ENCODE peak calls at places on chromosome 21, in six cellular contexts. One of them, this sample, is unnamed.

GRCh38 chr21:21367583-21367982 is 369.4 kb downstream of the NCAM2 start:
- DNase-seq in cardiac fibroblast: no peak
- DNase-seq in foreskin fibroblast: no peak
- DNase-seq in WERI-Rb-1: no peak
- DNase-seq in IMR-90: no peak
- DNase-seq in AG10803: no peak
- DNase-seq in this sample: no peak

GRCh38 chr21:45392206-45392971 is 12.6 kb upstream of the COL18A1 start:
- DNase-seq in cardiac fibroblast: no peak
- DNase-seq in foreskin fibroblast: no peak
- DNase-seq in WERI-Rb-1: no peak
- DNase-seq in IMR-90: no peak
- DNase-seq in AG10803: no peak
- DNase-seq in this sample: no peak

GRCh38 chr21:27799861-27800260 is 833.0 kb upstream of the ADAMTS5 start:
- DNase-seq in cardiac fibroblast: no peak
- DNase-seq in foreskin fibroblast: no peak
- DNase-seq in WERI-Rb-1: no peak
- DNase-seq in IMR-90: no peak
- DNase-seq in AG10803: peak
- DNase-seq in this sample: no peak

GRCh38 chr21:30248844-30249243 is 32.9 kb upstream of the CLDN8 start:
- DNase-seq in cardiac fibroblast: no peak
- DNase-seq in foreskin fibroblast: no peak
- DNase-seq in WERI-Rb-1: no peak
- DNase-seq in IMR-90: no peak
- DNase-seq in AG10803: no peak
- DNase-seq in this sample: no peak

GRCh38 chr21:27582946-27583270 is 616.0 kb upstream of the ADAMTS5 start:
- DNase-seq in cardiac fibroblast: no peak
- DNase-seq in foreskin fibroblast: no peak
- DNase-seq in WERI-Rb-1: no peak
- DNase-seq in IMR-90: no peak
- DNase-seq in AG10803: peak
- DNase-seq in this sample: no peak

GRCh38 chr21:45364464-45365185 is 40.3 kb upstream of the COL18A1 start:
- DNase-seq in cardiac fibroblast: peak
- DNase-seq in foreskin fibroblast: peak
- DNase-seq in WERI-Rb-1: no peak
- DNase-seq in IMR-90: peak
- DNase-seq in AG10803: peak
- DNase-seq in this sample: no peak

GRCh38 chr21:46092026-46092764 is 5.7 kb upstream of the COL6A2 start:
- DNase-seq in cardiac fibroblast: peak
- DNase-seq in foreskin fibroblast: peak
- DNase-seq in WERI-Rb-1: no peak
- DNase-seq in IMR-90: peak
- DNase-seq in AG10803: peak
- DNase-seq in this sample: no peak

GRCh38 chr21:28247454-28248020 is 745.1 kb downstream of the LTN1 start:
- DNase-seq in cardiac fibroblast: no peak
- DNase-seq in foreskin fibroblast: no peak
- DNase-seq in WERI-Rb-1: no peak
- DNase-seq in IMR-90: no peak
- DNase-seq in AG10803: no peak
- DNase-seq in this sample: no peak

GRCh38 chr21:46509760-46510159 is 51.1 kb downstream of the DIP2A start:
- DNase-seq in cardiac fibroblast: no peak
- DNase-seq in foreskin fibroblast: peak
- DNase-seq in WERI-Rb-1: peak
- DNase-seq in IMR-90: peak
- DNase-seq in AG10803: peak
- DNase-seq in this sample: no peak

GRCh38 chr21:15976807-15977206 is 247.0 kb downstream of the USP25 start:
- DNase-seq in cardiac fibroblast: peak
- DNase-seq in foreskin fibroblast: peak
- DNase-seq in WERI-Rb-1: peak
- DNase-seq in IMR-90: no peak
- DNase-seq in AG10803: no peak
- DNase-seq in this sample: peak
- TF ChIP-seq CTCF in cardiac fibroblast: peak
- TF ChIP-seq CTCF in foreskin fibroblast: peak
- TF ChIP-seq CTCF in WERI-Rb-1: peak
- TF ChIP-seq CTCF in IMR-90: peak
- TF ChIP-seq CTCF in AG10803: peak
- TF ChIP-seq CTCF in this sample: peak

DNA sequence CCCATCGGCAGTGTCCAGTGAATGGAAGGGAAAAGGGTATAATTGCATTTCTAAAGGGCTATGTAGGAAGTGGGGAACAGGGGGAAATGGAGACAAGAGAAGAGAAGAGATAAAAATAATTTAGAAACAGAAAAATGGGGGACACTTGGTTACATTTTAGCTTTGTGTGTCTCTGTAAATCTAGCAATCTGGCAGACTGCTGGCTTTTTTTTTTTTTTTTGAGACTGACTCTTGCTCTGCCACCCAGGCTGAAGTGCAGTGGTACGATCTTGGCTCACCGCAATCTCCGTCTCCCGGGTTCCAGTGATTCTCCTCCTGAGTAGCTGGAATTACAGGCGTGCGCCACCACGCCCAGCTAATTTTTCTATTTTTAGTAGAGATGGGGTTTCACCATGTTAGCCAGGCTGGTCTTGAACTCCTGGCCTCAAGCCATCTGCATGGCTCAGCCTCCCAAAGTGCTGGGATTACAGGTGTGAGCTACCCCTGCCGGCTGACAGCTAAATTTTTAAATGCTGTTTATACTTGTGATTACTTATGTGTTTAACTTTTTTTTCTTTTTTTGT is 53.4 kb downstream of the AGPAT3 start:
- DNase-seq in cardiac fibroblast: no peak
- DNase-seq in foreskin fibroblast: no peak
- DNase-seq in WERI-Rb-1: no peak
- DNase-seq in IMR-90: no peak
- DNase-seq in AG10803: no peak
- DNase-seq in this sample: no peak
- TF ChIP-seq CTCF in cardiac fibroblast: no peak
- TF ChIP-seq CTCF in foreskin fibroblast: no peak
- TF ChIP-seq CTCF in WERI-Rb-1: no peak
- TF ChIP-seq CTCF in IMR-90: no peak
- TF ChIP-seq CTCF in AG10803: no peak
- TF ChIP-seq CTCF in this sample: no peak

DNA sequence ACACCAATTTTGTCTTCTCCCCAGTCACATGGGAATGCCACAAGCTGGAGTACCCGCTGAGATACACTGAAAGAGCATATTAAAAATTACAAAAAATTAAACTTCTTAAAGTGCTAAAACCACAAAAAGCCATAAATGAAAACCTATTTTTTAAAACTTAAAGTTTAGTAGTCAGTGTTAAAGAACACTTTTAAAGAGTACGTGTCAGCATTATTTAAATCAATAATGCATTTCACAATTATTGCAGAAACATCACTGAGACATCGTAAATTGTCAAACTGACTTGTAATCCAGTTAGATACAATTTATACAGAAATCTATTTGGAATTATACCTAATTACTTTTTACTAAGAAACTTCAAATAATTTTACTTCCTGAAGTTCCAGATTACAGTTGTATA is 22.9 kb downstream of the ZBTB21 start:
- DNase-seq in cardiac fibroblast: no peak
- DNase-seq in foreskin fibroblast: no peak
- DNase-seq in WERI-Rb-1: no peak
- DNase-seq in IMR-90: no peak
- DNase-seq in AG10803: no peak
- DNase-seq in this sample: no peak
- TF ChIP-seq CTCF in cardiac fibroblast: no peak
- TF ChIP-seq CTCF in foreskin fibroblast: no peak
- TF ChIP-seq CTCF in WERI-Rb-1: no peak
- TF ChIP-seq CTCF in IMR-90: no peak
- TF ChIP-seq CTCF in AG10803: no peak
- TF ChIP-seq CTCF in this sample: no peak

DNA sequence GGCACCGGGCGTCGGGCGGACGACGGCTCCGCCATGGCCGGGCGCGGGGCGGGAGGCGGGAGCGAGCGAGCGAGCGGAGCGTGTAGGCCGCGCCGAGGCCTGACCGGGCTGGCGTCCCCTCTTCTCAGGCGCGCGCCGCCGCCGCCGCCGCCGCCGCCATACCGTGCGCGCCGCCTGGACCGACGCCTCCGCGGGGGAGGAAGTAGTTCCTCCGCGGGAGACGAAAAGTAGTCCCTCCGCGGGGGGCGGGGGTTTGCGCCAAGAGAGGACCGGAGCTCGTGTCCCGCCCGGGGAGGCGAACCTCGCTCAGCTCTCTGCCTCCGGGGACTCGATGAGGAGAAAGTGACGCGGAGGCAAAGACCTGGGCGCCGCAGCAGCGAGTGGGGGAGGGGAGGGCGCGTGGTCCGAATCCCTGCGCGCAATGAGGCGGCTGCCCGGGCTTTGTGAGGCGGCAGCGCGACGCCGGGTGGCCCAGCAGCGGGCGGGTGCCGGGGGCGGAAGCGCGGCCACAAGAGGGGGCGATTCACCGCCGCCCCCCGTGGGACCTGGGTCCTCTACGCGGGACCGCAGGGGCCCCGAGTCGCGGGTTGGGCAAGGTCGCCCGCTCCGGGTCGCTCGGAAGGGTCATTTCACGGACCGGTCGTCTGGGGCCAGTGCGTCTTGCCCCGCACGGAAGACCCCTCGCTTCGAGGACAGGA is at the start of gene BRWD1:
- DNase-seq in cardiac fibroblast: peak
- DNase-seq in foreskin fibroblast: peak
- DNase-seq in WERI-Rb-1: peak
- DNase-seq in IMR-90: peak
- DNase-seq in AG10803: peak
- DNase-seq in this sample: peak
- TF ChIP-seq CTCF in cardiac fibroblast: no peak
- TF ChIP-seq CTCF in foreskin fibroblast: peak
- TF ChIP-seq CTCF in WERI-Rb-1: peak
- TF ChIP-seq CTCF in IMR-90: peak
- TF ChIP-seq CTCF in AG10803: no peak
- TF ChIP-seq CTCF in this sample: peak

DNA sequence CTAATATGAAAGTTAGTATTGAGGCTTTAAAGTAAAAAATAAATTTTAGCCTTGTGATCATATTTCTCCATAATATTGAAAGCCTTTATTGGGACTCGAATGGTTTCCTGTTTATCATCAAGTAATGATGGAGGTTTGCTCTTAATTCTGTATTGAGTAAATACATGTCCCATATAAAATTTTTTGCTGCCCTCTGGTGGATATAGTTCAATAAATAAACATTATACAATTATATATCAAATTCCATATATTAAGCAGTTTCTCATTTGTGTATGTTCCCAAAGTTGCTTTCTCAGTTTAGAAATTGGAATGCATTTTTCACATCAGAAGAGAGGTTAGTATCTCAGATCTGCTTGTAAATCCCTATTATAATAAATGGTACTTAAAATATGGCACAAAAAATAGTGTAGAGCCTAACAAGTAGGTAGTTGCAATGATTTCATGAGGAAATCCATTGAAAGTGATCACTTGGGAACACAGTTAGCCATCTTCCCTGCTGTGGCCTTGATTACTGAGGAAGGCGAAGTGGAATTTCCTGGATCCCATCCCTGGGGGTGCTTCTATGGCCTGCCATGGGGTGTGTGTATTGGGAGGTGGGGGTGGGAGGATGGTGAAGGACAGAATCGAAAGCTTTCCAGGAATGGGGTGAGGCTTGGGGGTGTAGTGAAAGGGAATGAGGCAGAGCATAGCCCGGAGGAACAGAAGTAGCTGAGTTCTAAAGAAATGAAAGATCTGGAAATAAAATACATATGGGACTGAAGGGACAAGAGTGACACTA is 84.1 kb upstream of the C21orf91 start:
- DNase-seq in cardiac fibroblast: peak
- DNase-seq in foreskin fibroblast: no peak
- DNase-seq in WERI-Rb-1: no peak
- DNase-seq in IMR-90: peak
- DNase-seq in AG10803: peak
- DNase-seq in this sample: no peak
- TF ChIP-seq CTCF in cardiac fibroblast: no peak
- TF ChIP-seq CTCF in foreskin fibroblast: no peak
- TF ChIP-seq CTCF in WERI-Rb-1: no peak
- TF ChIP-seq CTCF in IMR-90: peak
- TF ChIP-seq CTCF in AG10803: peak
- TF ChIP-seq CTCF in this sample: peak

DNA sequence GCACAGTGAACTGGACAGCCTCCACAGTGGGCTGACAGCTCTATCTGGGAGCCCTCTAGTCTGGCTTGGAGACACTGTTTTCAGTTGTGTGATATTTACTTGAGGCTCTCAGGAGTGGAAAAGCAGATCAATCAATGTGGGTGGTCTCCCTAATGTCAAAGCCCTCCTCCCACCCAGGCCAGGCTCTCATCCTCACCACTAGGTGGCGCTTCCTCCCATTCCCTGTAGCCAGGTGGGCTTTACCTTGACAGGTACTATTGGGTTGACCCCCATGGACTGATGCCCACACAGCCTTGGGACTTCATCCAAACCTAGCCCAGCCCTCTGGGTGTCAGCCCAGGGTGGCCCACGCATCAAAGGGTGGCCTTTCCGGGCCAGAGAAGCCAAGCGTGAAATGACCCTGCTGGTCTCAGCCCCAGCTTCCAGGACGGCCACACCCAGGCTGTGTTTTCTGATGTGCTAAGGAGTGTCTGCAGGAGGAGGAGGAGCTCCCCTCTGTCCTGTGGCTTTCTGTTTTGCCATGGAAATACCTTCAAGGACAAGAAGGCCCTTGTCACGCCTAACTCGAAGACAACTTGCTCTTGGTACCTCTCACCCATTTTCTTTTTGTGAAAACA is 54.0 kb downstream of the CLIC6 start:
- DNase-seq in cardiac fibroblast: no peak
- DNase-seq in foreskin fibroblast: no peak
- DNase-seq in WERI-Rb-1: peak
- DNase-seq in IMR-90: no peak
- DNase-seq in AG10803: no peak
- DNase-seq in this sample: peak
- TF ChIP-seq CTCF in cardiac fibroblast: peak
- TF ChIP-seq CTCF in foreskin fibroblast: peak
- TF ChIP-seq CTCF in WERI-Rb-1: peak
- TF ChIP-seq CTCF in IMR-90: peak
- TF ChIP-seq CTCF in AG10803: peak
- TF ChIP-seq CTCF in this sample: peak

GRCh38 chr21:17269760-17270159 is 243.1 kb upstream of the CXADR start:
- DNase-seq in cardiac fibroblast: no peak
- DNase-seq in foreskin fibroblast: no peak
- DNase-seq in WERI-Rb-1: no peak
- DNase-seq in IMR-90: no peak
- DNase-seq in AG10803: no peak
- DNase-seq in this sample: no peak

DNA sequence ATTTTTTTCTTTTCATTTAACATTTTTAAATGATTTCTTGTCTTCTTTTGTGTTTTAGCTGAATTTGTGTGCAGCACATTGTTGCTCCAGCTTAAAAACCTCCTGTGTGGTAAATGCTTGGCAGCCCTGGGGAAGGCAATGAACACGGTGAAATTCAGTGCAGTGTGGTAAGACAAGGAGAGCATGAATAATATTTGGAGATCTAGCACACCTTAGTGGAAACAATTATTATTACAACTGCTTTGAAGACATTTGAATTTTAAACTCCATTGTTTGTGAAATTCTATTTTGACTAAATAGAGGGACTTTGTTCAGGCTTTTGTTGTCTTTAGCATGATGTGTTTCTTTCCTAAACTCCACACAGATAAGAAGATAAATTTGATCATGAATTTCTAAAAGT is 242.6 kb upstream of the CXADR start:
- DNase-seq in cardiac fibroblast: peak
- DNase-seq in foreskin fibroblast: peak
- DNase-seq in WERI-Rb-1: no peak
- DNase-seq in IMR-90: peak
- DNase-seq in AG10803: peak
- DNase-seq in this sample: no peak
- TF ChIP-seq CTCF in cardiac fibroblast: peak
- TF ChIP-seq CTCF in foreskin fibroblast: peak
- TF ChIP-seq CTCF in WERI-Rb-1: no peak
- TF ChIP-seq CTCF in IMR-90: peak
- TF ChIP-seq CTCF in AG10803: peak
- TF ChIP-seq CTCF in this sample: peak